ENCODE peak calls at places on chromosomes 16 and 17, in six cellular contexts. Q is iPS DF 6.9; P is MM.1S; O is left ventricle myocardium inferior; D is CD4-positive, CD25-positive, alpha-beta regulatory T cell; M is neural progenitor cell. G is an unnamed sample. For H3K4me1, the result is how much of the 10 kb centered on the place peaks cover.

GRCh38 chr16:15847621-15848175 is 9.1 kb downstream of the MYH11 start:
- DNase-seq in O (no peak), P (no peak), M (no peak), Q (no peak), D (no peak), G (no peak)

GRCh38 chr17:12709063-12709462 is 43.4 kb downstream of the MYOCD start:
- DNase-seq in Q (no peak), P (no peak), O (no peak), M (no peak), D (no peak), G (no peak)

GRCh38 chr17:82244413-82245140 is 15.7 kb downstream of the SLC16A3 start:
- DNase-seq in P (no peak), M (no peak), D (no peak), O (no peak), Q (no peak), G (no peak)

GRCh38 chr16:69481901-69482341 is 57.5 kb downstream of the CYB5B start:
- DNase-seq in M (no peak), P (no peak), O (peak), Q (no peak), D (no peak), G (no peak)

GRCh38 chr17:28493467-28493866 is 12.7 kb upstream of the FOXN1 start:
- DNase-seq in O (no peak), M (no peak), D (no peak), Q (no peak), P (no peak), G (no peak)

GRCh38 chr17:46770818-46771600 is 47.5 kb downstream of the WNT3 start:
- DNase-seq in Q (no peak), D (no peak), O (peak), M (peak), P (no peak), G (no peak)

GRCh38 chr16:13070268-13070667 is 168.9 kb downstream of the SHISA9 start:
- DNase-seq in M (peak), D (no peak), P (no peak), Q (peak), O (no peak), G (no peak)

GRCh38 chr17:73057196-73057595 is 35.3 kb downstream of the SLC39A11 start:
- DNase-seq in M (no peak), D (no peak), O (no peak), Q (no peak), P (no peak), G (no peak)

GRCh38 chr16:81429045-81429521 is 15.5 kb upstream of the CMIP start:
- DNase-seq in Q (no peak), M (peak), O (peak), D (no peak), P (no peak), G (no peak)

GRCh38 chr17:29084476-29085148 is 41.7 kb downstream of the PIPOX start:
- DNase-seq in M (peak), O (no peak), P (no peak), Q (no peak), D (no peak), G (no peak)

GRCh38 chr16:11258553-11259287 is 2.7 kb upstream of the SOCS1 start:
- DNase-seq in Q (no peak), P (peak), M (no peak), O (peak), D (no peak), G (peak)

GRCh38 chr17:60155815-60156214 is 6.0 kb downstream of the CA4 start:
- DNase-seq in P (no peak), D (no peak), Q (no peak), M (no peak), O (no peak), G (no peak)

GRCh38 chr17:29840884-29841283 is 89.1 kb downstream of the SSH2 start:
- DNase-seq in D (no peak), P (no peak), M (no peak), O (no peak), Q (no peak), G (no peak)

GRCh38 chr17:15287533-15288267 is 22.6 kb upstream of the PMP22 start:
- DNase-seq in M (no peak), Q (no peak), D (no peak), P (no peak), O (no peak), G (no peak)

GRCh38 chr16:81237282-81237681 is 1.2 kb upstream of the BCO1 start:
- DNase-seq in P (no peak), M (no peak), D (no peak), O (peak), Q (no peak), G (no peak)

GRCh38 chr16:89841275-89841674 is 13.0 kb downstream of the SPIRE2 start:
- DNase-seq in Q (no peak), P (no peak), O (no peak), D (peak), M (no peak), G (peak)

GRCh38 chr17:69516911-69517310 is 102.4 kb downstream of the MAP2K6 start:
- DNase-seq in M (no peak), P (peak), D (no peak), O (no peak), Q (no peak), G (no peak)

GRCh38 chr17:55056530-55056929 is 88.0 kb downstream of the STXBP4 start:
- DNase-seq in M (no peak), D (no peak), O (no peak), P (no peak), Q (no peak), G (no peak)

GRCh38 chr17:48954300-48954755 is 9.7 kb upstream of the SNF8 start:
- DNase-seq in D (no peak), P (no peak), M (peak), O (no peak), Q (no peak), G (no peak)

GRCh38 chr17:57747221-57748017 is 2.3 kb upstream of the CCDC182 start:
- DNase-seq in P (peak), D (peak), O (no peak), M (peak), Q (peak), G (peak)

GRCh38 chr17:80880650-80880989 is 111.0 kb upstream of the CHMP6 start:
- DNase-seq in D (no peak), M (no peak), Q (no peak), P (no peak), O (no peak), G (no peak)

GRCh38 chr17:35167046-35167445 is 19.4 kb downstream of the UNC45B start:
- DNase-seq in P (no peak), D (no peak), Q (no peak), O (no peak), M (no peak), G (no peak)

GRCh38 chr16:90032664-90033346 is 13.5 kb upstream of the DBNDD1 start:
- DNase-seq in P (no peak), O (no peak), D (no peak), Q (no peak), M (no peak), G (no peak)

GRCh38 chr16:397135-397661 is at the start of gene NME4:
- DNase-seq in Q (no peak), P (peak), M (peak), D (no peak), O (no peak), G (peak)

GRCh38 chr16:399278-400019 is 2.2 kb upstream of the DECR2 start:
- DNase-seq in Q (no peak), M (no peak), O (no peak), P (no peak), D (no peak), G (no peak)

GRCh38 chr16:400061-400540 is 1.6 kb upstream of the DECR2 start:
- DNase-seq in O (no peak), D (no peak), P (no peak), Q (no peak), M (no peak), G (no peak)

GRCh38 chr16:397736-398332 is 835 bp downstream of the NME4 start:
- DNase-seq in M (peak), Q (no peak), O (peak), P (peak), D (no peak), G (peak)

GRCh38 chr16:398551-399277 is 1.7 kb downstream of the NME4 start:
- DNase-seq in O (no peak), Q (no peak), P (no peak), M (peak), D (no peak), G (no peak)
- H3K4me3 ChIP-seq in O (peak), Q (no peak), P (no peak), M (no peak), D (no peak), G (no peak)

DNA sequence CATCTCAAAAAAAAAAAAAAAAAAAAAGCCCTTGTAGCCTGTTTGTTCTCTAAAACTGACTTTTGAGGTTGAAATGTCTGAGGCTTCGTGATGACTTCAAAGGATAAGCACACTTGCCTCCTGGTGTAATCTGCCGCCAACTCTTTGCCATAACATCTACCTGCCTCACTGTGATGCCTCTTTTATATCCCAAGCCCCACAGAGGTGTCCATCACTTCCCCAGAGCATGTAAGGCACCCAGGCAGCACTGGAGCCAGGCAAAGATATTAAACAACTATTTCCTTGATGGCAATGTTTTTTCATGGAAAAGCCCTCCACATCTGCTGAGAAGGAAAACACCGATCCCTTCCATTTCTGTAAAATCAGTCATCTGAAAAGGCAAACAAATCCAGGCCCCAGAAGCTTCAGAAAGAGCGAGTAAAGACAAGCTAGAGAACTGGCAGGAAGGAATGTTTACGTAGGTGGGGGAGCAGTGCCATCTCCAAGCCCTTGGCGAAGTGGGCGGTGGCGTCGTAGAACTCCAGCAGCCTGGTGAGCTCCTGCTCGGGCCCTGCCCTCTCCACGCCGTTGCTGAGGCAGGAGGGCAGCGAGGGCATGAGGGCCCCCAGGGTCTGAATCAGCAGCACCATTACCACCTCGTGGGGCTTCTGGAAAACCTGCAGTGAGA is 28.6 kb downstream of the COG7 start:
- DNase-seq in D (no peak), M (no peak), Q (no peak), P (no peak), O (no peak), G (no peak)
- H3K4me1 ChIP-seq in D (under half), M (under half), Q (under half), P (under half), O (under half), G (under half)

DNA sequence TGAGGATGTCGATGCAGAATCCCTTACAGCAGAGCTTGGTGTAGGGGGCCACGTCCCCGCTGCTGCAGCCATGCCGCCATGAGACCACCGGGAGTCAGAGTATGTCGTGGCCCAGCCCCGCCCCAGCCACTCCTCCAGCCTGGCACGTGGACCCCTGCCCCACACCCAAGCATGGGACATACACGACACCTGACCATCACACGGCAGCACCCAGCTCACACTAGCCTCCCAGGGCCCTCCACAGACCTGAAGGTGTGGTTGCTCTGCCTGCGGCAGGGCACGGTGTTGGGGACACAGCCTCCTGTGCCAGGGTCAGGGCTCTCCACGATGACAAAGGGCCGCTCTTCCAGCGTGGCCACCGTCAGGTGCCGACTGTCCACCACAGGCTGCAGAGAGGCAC is 9.4 kb downstream of the GRIN2C start:
- DNase-seq in O (no peak), D (no peak), Q (no peak), P (no peak), M (no peak), G (no peak)
- H3K4me3 ChIP-seq in O (no peak), D (no peak), Q (no peak), P (no peak), M (no peak), G (no peak)

GRCh38 chr17:77322284-77322533 is 181.4 kb downstream of the SEC14L1 start:
- DNase-seq in P (no peak), D (no peak), M (no peak), Q (no peak), O (no peak), G (no peak)
- H3K4me1 ChIP-seq in P (under half), D (under half), M (under half), Q (under half), O (half or more), G (half or more)

GRCh38 chr16:56742030-56742984 is 12.4 kb downstream of the NUP93 start:
- DNase-seq in M (no peak), Q (no peak), D (no peak), P (no peak), O (no peak), G (no peak)

GRCh38 chr16:56744996-56745640 is 15.2 kb downstream of the NUP93 start:
- DNase-seq in M (peak), P (no peak), Q (no peak), O (no peak), D (no peak), G (no peak)

GRCh38 chr16:56737539-56737938 is 7.6 kb downstream of the NUP93 start:
- DNase-seq in M (no peak), Q (no peak), P (no peak), O (no peak), D (no peak), G (no peak)

GRCh38 chr16:56743840-56744239 is 13.9 kb downstream of the NUP93 start:
- DNase-seq in D (no peak), Q (no peak), O (peak), P (no peak), M (no peak), G (no peak)

DNA sequence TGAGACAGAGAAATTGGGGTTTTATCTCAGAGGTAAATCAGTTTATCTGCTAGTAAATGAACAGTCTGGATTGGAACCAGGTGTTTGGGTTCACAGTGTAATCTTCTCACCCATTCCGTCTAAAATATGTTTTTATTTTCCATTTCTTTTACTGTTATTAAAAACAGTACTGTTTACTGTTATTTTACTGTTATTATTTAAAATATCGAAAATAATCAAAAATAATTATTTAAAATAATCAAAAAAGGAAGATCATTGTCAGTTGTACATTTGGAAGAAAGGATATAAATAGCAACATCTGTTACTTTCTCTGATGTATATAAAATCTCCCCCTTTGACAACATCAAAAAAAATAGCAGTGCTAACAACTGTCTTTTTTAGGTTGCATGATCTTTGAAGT is 11.5 kb downstream of the NUP93 start:
- DNase-seq in D (no peak), M (no peak), P (no peak), O (no peak), Q (no peak), G (no peak)
- H3K4me3 ChIP-seq in D (no peak), M (no peak), P (no peak), O (no peak), Q (no peak), G (no peak)

GRCh38 chr16:46973457-46974324 is at the start of gene DNAJA2:
- DNase-seq in P (peak), Q (peak), O (peak), M (peak), D (peak), G (peak)
- H3K4me1 ChIP-seq in P (under half), Q (under half), O (half or more), M (under half), D (half or more), G (under half)

GRCh38 chr17:511001-511690 is 158.5 kb upstream of the RPH3AL start:
- DNase-seq in O (no peak), P (no peak), Q (no peak), D (no peak), M (no peak), G (no peak)
- H3K4me3 ChIP-seq in O (no peak), P (no peak), Q (no peak), D (no peak), M (no peak), G (no peak)